ENCODE peak calls at places on chromosomes 5 and 9, in four cellular contexts. One of them, this sample, is unnamed.
A peak's percentile ranks its signal among the peaks of the same experiment; 100 is the strongest.

GRCh38 chr9:23826120-23826629 is at the start of gene ELAVL2:
- DNase-seq in GM12878: peak; percentile 26
- DNase-seq in A549: peak; percentile 87
- DNase-seq in HCT116: no peak
- DNase-seq in this sample: peak; percentile 81

GRCh38 chr9:85536076-85536475 is 205.7 kb downstream of the AGTPBP1 start:
- DNase-seq in GM12878: no peak
- DNase-seq in A549: no peak
- DNase-seq in HCT116: no peak
- DNase-seq in this sample: peak; percentile 60

GRCh38 chr5:122726990-122727616 is 47.8 kb upstream of the SNX2 start:
- DNase-seq in GM12878: peak; percentile 38
- DNase-seq in A549: peak; percentile 60
- DNase-seq in HCT116: peak; percentile 12
- DNase-seq in this sample: peak; percentile 77

GRCh38 chr9:33044162-33044673 is 19.1 kb downstream of the DNAJA1 start:
- DNase-seq in GM12878: no peak
- DNase-seq in A549: peak; percentile 87
- DNase-seq in HCT116: no peak
- DNase-seq in this sample: peak; percentile 93

GRCh38 chr5:20276061-20276958 is 288.3 kb upstream of the CDH18 start:
- DNase-seq in GM12878: no peak
- DNase-seq in A549: peak; percentile 65
- DNase-seq in HCT116: no peak
- DNase-seq in this sample: peak; percentile 84

GRCh38 chr5:141192110-141192725 is at the start of gene PCDHB10:
- DNase-seq in GM12878: no peak
- DNase-seq in A549: no peak
- DNase-seq in HCT116: peak; percentile 32
- DNase-seq in this sample: peak; percentile 5

GRCh38 chr5:125890387-125890955 is 532.7 kb upstream of the GRAMD2B start:
- DNase-seq in GM12878: no peak
- DNase-seq in A549: no peak
- DNase-seq in HCT116: no peak
- DNase-seq in this sample: no peak

GRCh38 chr5:6703791-6704190 is 9.4 kb upstream of the TENT4A start:
- DNase-seq in GM12878: no peak
- DNase-seq in A549: no peak
- DNase-seq in HCT116: no peak
- DNase-seq in this sample: peak; percentile 63

GRCh38 chr5:74326571-74327338 is 313.8 kb downstream of the ENC1 start:
- DNase-seq in GM12878: peak; percentile 92
- DNase-seq in A549: peak; percentile 65
- DNase-seq in HCT116: peak; percentile 87
- DNase-seq in this sample: peak; percentile 96

GRCh38 chr5:56409331-56410190 is 176.4 kb upstream of the ANKRD55 start:
- DNase-seq in GM12878: no peak
- DNase-seq in A549: peak; percentile 38
- DNase-seq in HCT116: no peak
- DNase-seq in this sample: peak; percentile 99

GRCh38 chr5:132224721-132225120 is 2.9 kb downstream of the P4HA2 start:
- DNase-seq in GM12878: no peak
- DNase-seq in A549: no peak
- DNase-seq in HCT116: no peak
- DNase-seq in this sample: peak; percentile 48

GRCh38 chr5:52864376-52864775 is 76.7 kb downstream of the ITGA1 start:
- DNase-seq in GM12878: no peak
- DNase-seq in A549: no peak
- DNase-seq in HCT116: no peak
- DNase-seq in this sample: peak; percentile 76

GRCh38 chr9:125509476-125509875 is 197.5 kb downstream of the MAPKAP1 start:
- DNase-seq in GM12878: no peak
- DNase-seq in A549: no peak
- DNase-seq in HCT116: no peak
- DNase-seq in this sample: peak; percentile 87

GRCh38 chr5:36442796-36443195 is 141.1 kb upstream of the RANBP3L start:
- DNase-seq in GM12878: no peak
- DNase-seq in A549: no peak
- DNase-seq in HCT116: no peak
- DNase-seq in this sample: peak; percentile 37

GRCh38 chr5:61394793-61395192 is 62.7 kb downstream of the ZSWIM6 start:
- DNase-seq in GM12878: no peak
- DNase-seq in A549: no peak
- DNase-seq in HCT116: no peak
- DNase-seq in this sample: no peak

GRCh38 chr9:4548796-4549725 is 58.8 kb downstream of the SLC1A1 start:
- DNase-seq in GM12878: no peak
- DNase-seq in A549: peak; percentile 23
- DNase-seq in HCT116: no peak
- DNase-seq in this sample: no peak

GRCh38 chr9:9791621-9792020 is 821.2 kb downstream of the PTPRD start:
- DNase-seq in GM12878: no peak
- DNase-seq in A549: no peak
- DNase-seq in HCT116: no peak
- DNase-seq in this sample: no peak

GRCh38 chr5:142981886-142982820 is 212.0 kb downstream of the ARHGAP26 start:
- DNase-seq in GM12878: no peak
- DNase-seq in A549: no peak
- DNase-seq in HCT116: no peak
- DNase-seq in this sample: peak; percentile 92

GRCh38 chr5:78841767-78842166 is 143.3 kb downstream of the ARSB start:
- DNase-seq in GM12878: no peak
- DNase-seq in A549: no peak
- DNase-seq in HCT116: no peak
- DNase-seq in this sample: peak; percentile 32

GRCh38 chr5:167684251-167684650 is 607.2 kb upstream of the WWC1 start:
- DNase-seq in GM12878: no peak
- DNase-seq in A549: no peak
- DNase-seq in HCT116: no peak
- DNase-seq in this sample: peak; percentile 15

GRCh38 chr9:3370715-3371114 is 155.1 kb downstream of the RFX3 start:
- DNase-seq in GM12878: no peak
- DNase-seq in A549: no peak
- DNase-seq in HCT116: no peak
- DNase-seq in this sample: no peak

GRCh38 chr5:173493846-173494245 is 122.6 kb downstream of the BOD1 start:
- DNase-seq in GM12878: no peak
- DNase-seq in A549: no peak
- DNase-seq in HCT116: no peak
- DNase-seq in this sample: no peak

GRCh38 chr9:96027271-96028131 is 152.0 kb downstream of the ERCC6L2 start:
- DNase-seq in GM12878: no peak
- DNase-seq in A549: no peak
- DNase-seq in HCT116: no peak
- DNase-seq in this sample: no peak

GRCh38 chr9:34992376-34992951 is 2.9 kb downstream of the DNAJB5 start:
- DNase-seq in GM12878: no peak
- DNase-seq in A549: no peak
- DNase-seq in HCT116: peak; percentile 22
- DNase-seq in this sample: peak; percentile 94
- TF ChIP-seq CEBPB in GM12878: no peak
- TF ChIP-seq CEBPB in A549: no peak
- TF ChIP-seq CEBPB in HCT116: no peak
- TF ChIP-seq CEBPB in this sample: peak; percentile 28

GRCh38 chr5:104178066-104178465 is 615.5 kb upstream of the NUDT12 start:
- DNase-seq in GM12878: no peak
- DNase-seq in A549: no peak
- DNase-seq in HCT116: no peak
- DNase-seq in this sample: no peak

GRCh38 chr5:104184264-104184663 is 621.7 kb upstream of the NUDT12 start:
- DNase-seq in GM12878: no peak
- DNase-seq in A549: no peak
- DNase-seq in HCT116: no peak
- DNase-seq in this sample: no peak

GRCh38 chr5:104177651-104178050 is 615.1 kb upstream of the NUDT12 start:
- DNase-seq in GM12878: no peak
- DNase-seq in A549: no peak
- DNase-seq in HCT116: no peak
- DNase-seq in this sample: no peak

DNA sequence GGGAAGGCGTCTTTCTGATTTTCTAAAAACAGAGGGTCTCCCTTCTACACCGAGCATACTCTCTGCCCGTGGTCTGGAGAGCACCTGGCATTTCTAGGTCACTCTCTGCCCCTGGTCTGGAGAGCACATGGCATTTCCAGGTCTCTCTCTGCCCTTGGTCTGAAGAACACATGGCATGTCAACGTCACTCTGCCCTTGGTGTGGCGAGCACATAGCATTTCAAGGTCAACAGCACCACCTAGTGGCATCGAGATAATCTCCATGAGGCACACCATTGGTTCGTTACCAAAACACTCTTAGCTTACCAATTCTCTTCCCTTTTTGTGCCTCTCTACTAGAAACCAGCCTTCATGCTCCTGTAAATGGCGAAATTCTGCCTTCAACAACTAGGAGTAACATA is 616.5 kb upstream of the NUDT12 start:
- DNase-seq in GM12878: peak; percentile 19
- DNase-seq in A549: peak; percentile 20
- DNase-seq in HCT116: peak; percentile 68
- DNase-seq in this sample: peak; percentile 63
- TF ChIP-seq CEBPB in GM12878: no peak
- TF ChIP-seq CEBPB in A549: no peak
- TF ChIP-seq CEBPB in HCT116: no peak
- TF ChIP-seq CEBPB in this sample: no peak

DNA sequence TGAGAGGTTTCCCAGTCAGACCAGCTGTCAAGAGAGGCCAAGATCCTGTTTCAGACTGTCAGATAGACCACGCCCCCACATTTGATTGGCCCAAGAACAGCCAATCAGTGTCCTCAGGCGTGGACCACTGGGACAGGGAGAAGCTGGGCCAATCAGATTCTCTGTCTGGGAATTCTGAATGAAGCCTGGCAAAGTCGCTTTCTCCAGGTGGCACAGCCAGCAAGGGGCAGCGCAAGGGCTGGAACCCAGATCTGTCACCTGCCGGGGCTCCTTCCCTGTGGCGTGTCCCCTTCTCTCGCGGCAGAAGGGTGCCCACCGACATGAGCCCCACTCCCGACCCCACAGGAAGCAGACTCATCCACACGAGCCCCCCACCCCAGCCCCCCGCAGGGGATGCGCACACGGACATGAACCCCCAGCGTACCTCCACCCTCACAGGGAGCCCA is 6.3 kb downstream of the SARDH start:
- DNase-seq in GM12878: no peak
- DNase-seq in A549: peak; percentile 74
- DNase-seq in HCT116: peak; percentile 49
- DNase-seq in this sample: peak; percentile 47
- TF ChIP-seq CEBPB in GM12878: no peak
- TF ChIP-seq CEBPB in A549: no peak
- TF ChIP-seq CEBPB in HCT116: no peak
- TF ChIP-seq CEBPB in this sample: no peak

GRCh38 chr9:135590486-135591079 is 29.0 kb downstream of the PAEP start:
- DNase-seq in GM12878: no peak
- DNase-seq in A549: no peak
- DNase-seq in HCT116: no peak
- DNase-seq in this sample: no peak
- TF ChIP-seq CEBPB in GM12878: no peak
- TF ChIP-seq CEBPB in A549: no peak
- TF ChIP-seq CEBPB in HCT116: no peak
- TF ChIP-seq CEBPB in this sample: no peak

GRCh38 chr9:133571491-133571890 is 37.0 kb downstream of the ADAMTSL2 start:
- DNase-seq in GM12878: no peak
- DNase-seq in A549: no peak
- DNase-seq in HCT116: no peak
- DNase-seq in this sample: no peak

GRCh38 chr9:133571896-133572595 is 37.1 kb downstream of the FAM163B start:
- DNase-seq in GM12878: no peak
- DNase-seq in A549: no peak
- DNase-seq in HCT116: no peak
- DNase-seq in this sample: no peak

GRCh38 chr9:133573791-133574515 is 35.2 kb downstream of the FAM163B start:
- DNase-seq in GM12878: no peak
- DNase-seq in A549: no peak
- DNase-seq in HCT116: no peak
- DNase-seq in this sample: no peak

GRCh38 chr9:133574791-133575672 is 34.2 kb downstream of the FAM163B start:
- DNase-seq in GM12878: no peak
- DNase-seq in A549: no peak
- DNase-seq in HCT116: no peak
- DNase-seq in this sample: no peak

GRCh38 chr9:133572821-133573361 is 36.3 kb downstream of the FAM163B start:
- DNase-seq in GM12878: no peak
- DNase-seq in A549: no peak
- DNase-seq in HCT116: no peak
- DNase-seq in this sample: no peak
- TF ChIP-seq CEBPB in GM12878: no peak
- TF ChIP-seq CEBPB in A549: no peak
- TF ChIP-seq CEBPB in HCT116: no peak
- TF ChIP-seq CEBPB in this sample: no peak